ENCODE peak calls at places on chromosomes 6 and 20, in eight cellular contexts. L is LoVo; C is neural progenitor cell; M is stimulated activated CD4-positive, alpha-beta T cell treated with anti-CD3 and anti-CD28 coated beads, Interleukin-1b, Interleukin-23, amount 100 ng/mL, for 48 hours; F is ovary; B is T-helper 1 cell; Y is RWPE1; E is GM13976. R is an unnamed sample.

GRCh38 chr20:41011551-41012067 is 17.0 kb upstream of the TOP1 start:
- DNase-seq in F (no peak), B (no peak), E (peak), M (no peak), Y (no peak), L (peak), C (no peak), R (no peak)

GRCh38 chr20:34458631-34459030 is 57.6 kb upstream of the DYNLRB1 start:
- DNase-seq in Y (no peak), M (no peak), E (no peak), B (no peak), C (no peak), F (no peak), L (no peak), R (no peak)

GRCh38 chr6:28807682-28808280 is 116.0 kb downstream of the TRIM27 start:
- DNase-seq in C (peak), M (peak), F (no peak), Y (no peak), B (no peak), L (peak), E (no peak), R (no peak)

GRCh38 chr6:18242062-18242851 is 22.1 kb downstream of the DEK start:
- DNase-seq in M (no peak), E (no peak), C (no peak), F (no peak), L (peak), B (no peak), Y (peak), R (no peak)

GRCh38 chr6:126181173-126181741 is 158.7 kb upstream of the CENPW start:
- DNase-seq in C (no peak), Y (no peak), L (no peak), B (no peak), M (no peak), E (no peak), F (no peak), R (no peak)

GRCh38 chr20:10902836-10903410 is 229.1 kb upstream of the JAG1 start:
- DNase-seq in F (no peak), Y (no peak), B (no peak), M (no peak), E (no peak), C (no peak), L (no peak), R (no peak)

GRCh38 chr20:44031822-44032582 is 117.3 kb downstream of the TOX2 start:
- DNase-seq in L (no peak), Y (no peak), F (no peak), E (no peak), C (no peak), M (no peak), B (no peak), R (no peak)

GRCh38 chr6:131368077-131368911 is 204.7 kb upstream of the ARG1 start:
- DNase-seq in L (no peak), C (peak), B (no peak), M (no peak), F (peak), Y (no peak), E (peak), R (no peak)

R was measured in Panc1.